ENCODE peak calls at places on chromosomes 6 and 20, in eight cellular contexts. One of them, this sample, is unnamed.

GRCh38 chr6:31952890-31953289 is 5.9 kb downstream of the NELFE start:
- DNase-seq in suprapubic skin: no peak
- DNase-seq in stomach: no peak
- DNase-seq in HepG2: no peak
- DNase-seq in spleen: no peak
- DNase-seq in prostate gland: no peak
- DNase-seq in breast epithelium: no peak
- DNase-seq in H1: no peak
- DNase-seq in this sample: no peak

GRCh38 chr6:155042983-155043382 is 47.9 kb downstream of the TIAM2 start:
- DNase-seq in suprapubic skin: no peak
- DNase-seq in stomach: no peak
- DNase-seq in HepG2: no peak
- DNase-seq in spleen: no peak
- DNase-seq in prostate gland: no peak
- DNase-seq in breast epithelium: no peak
- DNase-seq in H1: no peak
- DNase-seq in this sample: no peak

GRCh38 chr20:46423342-46423741 is 16.9 kb upstream of the ELMO2 start:
- DNase-seq in suprapubic skin: no peak
- DNase-seq in stomach: no peak
- DNase-seq in HepG2: no peak
- DNase-seq in spleen: no peak
- DNase-seq in prostate gland: no peak
- DNase-seq in breast epithelium: no peak
- DNase-seq in H1: no peak
- DNase-seq in this sample: no peak

GRCh38 chr6:44219053-44219814 is 2.5 kb downstream of the MYMX start:
- DNase-seq in suprapubic skin: peak
- DNase-seq in stomach: peak
- DNase-seq in HepG2: peak
- DNase-seq in spleen: peak
- DNase-seq in prostate gland: peak
- DNase-seq in breast epithelium: peak
- DNase-seq in H1: peak
- DNase-seq in this sample: peak

GRCh38 chr6:133553652-133554051 is 312.5 kb downstream of the EYA4 start:
- DNase-seq in suprapubic skin: no peak
- DNase-seq in stomach: peak
- DNase-seq in HepG2: peak
- DNase-seq in spleen: no peak
- DNase-seq in prostate gland: peak
- DNase-seq in breast epithelium: no peak
- DNase-seq in H1: no peak
- DNase-seq in this sample: peak

GRCh38 chr6:47135772-47136171 is 93.6 kb upstream of the ADGRF1 start:
- DNase-seq in suprapubic skin: no peak
- DNase-seq in stomach: no peak
- DNase-seq in HepG2: peak
- DNase-seq in spleen: no peak
- DNase-seq in prostate gland: peak
- DNase-seq in breast epithelium: no peak
- DNase-seq in H1: no peak
- DNase-seq in this sample: no peak

GRCh38 chr6:103000686-103001085 is 1607.2 kb downstream of the GRIK2 start:
- DNase-seq in suprapubic skin: no peak
- DNase-seq in stomach: no peak
- DNase-seq in HepG2: no peak
- DNase-seq in spleen: no peak
- DNase-seq in prostate gland: no peak
- DNase-seq in breast epithelium: no peak
- DNase-seq in H1: no peak
- DNase-seq in this sample: no peak

GRCh38 chr20:64038579-64039292 is 2.8 kb downstream of the C20orf204 start:
- DNase-seq in suprapubic skin: peak
- DNase-seq in stomach: peak
- DNase-seq in HepG2: no peak
- DNase-seq in spleen: peak
- DNase-seq in prostate gland: peak
- DNase-seq in breast epithelium: peak
- DNase-seq in H1: peak
- DNase-seq in this sample: peak

GRCh38 chr20:44054118-44054517 is 132.9 kb downstream of the JPH2 start:
- DNase-seq in suprapubic skin: no peak
- DNase-seq in stomach: peak
- DNase-seq in HepG2: no peak
- DNase-seq in spleen: no peak
- DNase-seq in prostate gland: no peak
- DNase-seq in breast epithelium: no peak
- DNase-seq in H1: peak
- DNase-seq in this sample: no peak

GRCh38 chr6:117919775-117920492 is 12.9 kb downstream of the SLC35F1 start:
- DNase-seq in suprapubic skin: no peak
- DNase-seq in stomach: peak
- DNase-seq in HepG2: no peak
- DNase-seq in spleen: peak
- DNase-seq in prostate gland: peak
- DNase-seq in breast epithelium: no peak
- DNase-seq in H1: peak
- DNase-seq in this sample: no peak

GRCh38 chr6:52577778-52578473 is 1.1 kb upstream of the TRAM2 start:
- DNase-seq in suprapubic skin: no peak
- DNase-seq in stomach: no peak
- DNase-seq in HepG2: no peak
- DNase-seq in spleen: no peak
- DNase-seq in prostate gland: no peak
- DNase-seq in breast epithelium: no peak
- DNase-seq in H1: no peak
- DNase-seq in this sample: no peak

GRCh38 chr6:110517601-110518280 is 41.3 kb upstream of the SLC22A16 start:
- DNase-seq in suprapubic skin: no peak
- DNase-seq in stomach: no peak
- DNase-seq in HepG2: peak
- DNase-seq in spleen: no peak
- DNase-seq in prostate gland: no peak
- DNase-seq in breast epithelium: no peak
- DNase-seq in H1: no peak
- DNase-seq in this sample: no peak

GRCh38 chr6:63410435-63411426 is 90.9 kb upstream of the LGSN start:
- DNase-seq in suprapubic skin: no peak
- DNase-seq in stomach: no peak
- DNase-seq in HepG2: peak
- DNase-seq in spleen: no peak
- DNase-seq in prostate gland: no peak
- DNase-seq in breast epithelium: no peak
- DNase-seq in H1: no peak
- DNase-seq in this sample: no peak

GRCh38 chr6:131222773-131223172 is 87.5 kb downstream of the AKAP7 start:
- DNase-seq in suprapubic skin: no peak
- DNase-seq in stomach: no peak
- DNase-seq in HepG2: no peak
- DNase-seq in spleen: no peak
- DNase-seq in prostate gland: no peak
- DNase-seq in breast epithelium: no peak
- DNase-seq in H1: no peak
- DNase-seq in this sample: no peak

GRCh38 chr6:45812937-45813336 is 202.7 kb downstream of the CLIC5 start:
- DNase-seq in suprapubic skin: no peak
- DNase-seq in stomach: no peak
- DNase-seq in HepG2: no peak
- DNase-seq in spleen: no peak
- DNase-seq in prostate gland: no peak
- DNase-seq in breast epithelium: no peak
- DNase-seq in H1: no peak
- DNase-seq in this sample: no peak

GRCh38 chr6:166104872-166105271 is 62.8 kb downstream of the TBXT start:
- DNase-seq in suprapubic skin: no peak
- DNase-seq in stomach: no peak
- DNase-seq in HepG2: no peak
- DNase-seq in spleen: no peak
- DNase-seq in prostate gland: no peak
- DNase-seq in breast epithelium: no peak
- DNase-seq in H1: no peak
- DNase-seq in this sample: no peak

GRCh38 chr6:146546440-146546839 is 2.8 kb downstream of the RAB32 start:
- DNase-seq in suprapubic skin: no peak
- DNase-seq in stomach: no peak
- DNase-seq in HepG2: peak
- DNase-seq in spleen: no peak
- DNase-seq in prostate gland: no peak
- DNase-seq in breast epithelium: no peak
- DNase-seq in H1: no peak
- DNase-seq in this sample: no peak
- TF ChIP-seq POLR2AphosphoS5 in suprapubic skin: no peak
- TF ChIP-seq POLR2AphosphoS5 in stomach: no peak
- TF ChIP-seq POLR2AphosphoS5 in HepG2: no peak
- TF ChIP-seq POLR2AphosphoS5 in spleen: no peak
- TF ChIP-seq POLR2AphosphoS5 in prostate gland: peak
- TF ChIP-seq POLR2AphosphoS5 in breast epithelium: no peak
- TF ChIP-seq POLR2AphosphoS5 in H1: no peak
- TF ChIP-seq POLR2AphosphoS5 in this sample: peak

DNA sequence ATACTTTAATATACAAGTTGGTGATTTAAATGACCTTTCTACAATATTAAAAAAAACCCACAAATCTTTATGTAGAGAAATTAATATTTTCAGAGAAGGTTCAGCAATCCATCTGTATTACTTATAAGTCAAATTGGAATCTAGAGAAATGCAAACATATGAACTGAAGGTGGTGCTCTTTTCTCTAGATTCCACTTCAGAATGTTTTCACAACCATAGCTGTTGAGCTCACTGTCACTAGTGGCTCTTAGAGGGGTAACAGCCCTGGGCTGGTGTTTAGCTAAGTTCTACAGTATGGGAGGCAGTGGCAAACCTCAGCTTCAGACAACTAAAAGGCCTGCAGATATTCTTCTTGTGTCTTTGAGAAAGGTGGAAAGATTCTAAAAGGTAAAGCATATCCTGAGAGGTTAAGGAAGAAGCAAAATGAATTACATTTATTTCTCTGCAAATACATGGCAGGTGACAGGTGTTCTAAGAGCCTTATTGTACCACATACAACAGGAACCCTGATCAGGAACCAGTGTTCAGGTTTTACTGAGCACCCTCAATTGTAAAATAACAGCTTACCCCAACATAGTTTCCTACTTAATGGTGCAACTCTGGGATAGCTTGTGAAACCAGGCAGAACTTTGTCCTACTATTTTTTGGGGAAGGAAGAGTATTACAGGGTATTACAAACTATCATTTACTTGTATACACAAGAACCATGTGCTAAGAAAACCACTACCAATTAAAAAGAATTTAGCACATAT is 56.6 kb upstream of the SAMHD1 start:
- DNase-seq in suprapubic skin: no peak
- DNase-seq in stomach: no peak
- DNase-seq in HepG2: peak
- DNase-seq in spleen: no peak
- DNase-seq in prostate gland: no peak
- DNase-seq in breast epithelium: no peak
- DNase-seq in H1: no peak
- DNase-seq in this sample: no peak
- TF ChIP-seq CTCF in suprapubic skin: no peak
- TF ChIP-seq CTCF in stomach: no peak
- TF ChIP-seq CTCF in HepG2: no peak
- TF ChIP-seq CTCF in spleen: no peak
- TF ChIP-seq CTCF in prostate gland: no peak
- TF ChIP-seq CTCF in breast epithelium: no peak
- TF ChIP-seq CTCF in H1: no peak
- TF ChIP-seq CTCF in this sample: peak

DNA sequence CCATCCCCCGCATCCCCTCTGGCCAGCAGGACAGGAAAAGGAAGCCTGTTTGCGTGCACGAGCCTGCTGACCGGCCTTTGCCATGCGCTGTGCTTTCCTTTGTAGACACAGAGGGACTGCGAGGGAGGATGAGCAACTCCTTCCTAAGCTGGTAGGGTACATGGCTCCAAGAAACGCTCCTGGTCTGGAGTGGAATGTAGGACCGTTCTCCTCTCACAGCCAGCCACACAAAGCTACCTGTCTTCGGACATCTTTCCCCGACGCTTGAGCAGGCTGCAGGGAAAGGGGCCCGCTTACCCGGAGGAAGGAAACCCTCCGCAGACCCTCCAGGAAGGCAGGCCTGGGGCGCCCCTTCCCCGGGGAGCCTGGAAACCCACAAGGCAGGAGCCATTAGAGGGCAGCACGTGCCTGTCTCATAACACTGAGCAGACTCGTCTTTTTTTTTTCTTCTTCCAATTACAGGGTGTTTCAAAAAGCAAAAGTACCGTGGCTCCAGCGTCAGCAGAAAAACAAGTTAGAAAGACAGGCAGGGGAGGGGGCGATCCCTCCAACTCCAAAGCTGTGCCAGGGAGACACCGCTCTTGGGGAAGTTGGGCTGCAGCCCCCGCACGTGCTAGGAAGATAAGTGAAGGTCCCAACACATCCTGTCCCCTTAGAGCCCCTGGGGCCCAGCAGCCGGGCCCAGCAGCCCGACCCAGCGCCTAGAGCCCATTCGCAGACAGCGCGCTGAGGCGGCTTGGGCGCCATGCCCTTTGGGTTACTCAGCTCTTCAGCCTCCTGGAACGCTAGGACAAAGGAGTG is 136.0 kb downstream of the LY86 start:
- DNase-seq in suprapubic skin: peak
- DNase-seq in stomach: peak
- DNase-seq in HepG2: peak
- DNase-seq in spleen: peak
- DNase-seq in prostate gland: peak
- DNase-seq in breast epithelium: no peak
- DNase-seq in H1: peak
- DNase-seq in this sample: peak
- TF ChIP-seq POLR2A in suprapubic skin: no peak
- TF ChIP-seq POLR2A in stomach: no peak
- TF ChIP-seq POLR2A in HepG2: no peak
- TF ChIP-seq POLR2A in spleen: no peak
- TF ChIP-seq POLR2A in prostate gland: no peak
- TF ChIP-seq POLR2A in breast epithelium: no peak
- TF ChIP-seq POLR2A in H1: no peak
- TF ChIP-seq POLR2A in this sample: peak

GRCh38 chr6:148359228-148359627 is 16.6 kb downstream of the SASH1 start:
- DNase-seq in suprapubic skin: no peak
- DNase-seq in stomach: no peak
- DNase-seq in HepG2: no peak
- DNase-seq in spleen: no peak
- DNase-seq in prostate gland: no peak
- DNase-seq in breast epithelium: no peak
- DNase-seq in H1: no peak
- DNase-seq in this sample: no peak
- TF ChIP-seq POLR2AphosphoS5 in suprapubic skin: no peak
- TF ChIP-seq POLR2AphosphoS5 in stomach: no peak
- TF ChIP-seq POLR2AphosphoS5 in HepG2: no peak
- TF ChIP-seq POLR2AphosphoS5 in spleen: no peak
- TF ChIP-seq POLR2AphosphoS5 in prostate gland: no peak
- TF ChIP-seq POLR2AphosphoS5 in breast epithelium: no peak
- TF ChIP-seq POLR2AphosphoS5 in H1: no peak
- TF ChIP-seq POLR2AphosphoS5 in this sample: no peak

DNA sequence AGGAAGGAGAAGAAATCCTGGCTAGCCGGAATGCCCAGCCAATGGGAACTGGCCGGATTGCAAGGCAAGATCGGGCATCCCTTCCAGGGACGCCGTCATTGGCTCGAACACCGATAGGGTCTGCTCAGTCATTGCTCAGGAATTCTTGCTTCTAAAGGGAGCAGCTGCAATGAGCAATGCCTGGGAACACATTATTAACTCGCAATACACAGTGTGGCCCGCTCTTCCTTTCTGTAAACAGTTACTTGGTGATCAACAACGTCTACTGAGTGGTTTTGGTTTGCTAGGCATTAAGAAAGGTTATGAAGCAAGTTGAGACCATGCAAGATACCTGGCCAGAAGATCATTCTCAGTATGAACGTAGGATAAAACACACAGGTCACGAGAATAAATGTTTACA is 165.4 kb upstream of the CITED2 start:
- DNase-seq in suprapubic skin: peak
- DNase-seq in stomach: peak
- DNase-seq in HepG2: peak
- DNase-seq in spleen: no peak
- DNase-seq in prostate gland: no peak
- DNase-seq in breast epithelium: no peak
- DNase-seq in H1: no peak
- DNase-seq in this sample: peak
- TF ChIP-seq CTCF in suprapubic skin: no peak
- TF ChIP-seq CTCF in stomach: no peak
- TF ChIP-seq CTCF in HepG2: no peak
- TF ChIP-seq CTCF in spleen: no peak
- TF ChIP-seq CTCF in prostate gland: no peak
- TF ChIP-seq CTCF in breast epithelium: no peak
- TF ChIP-seq CTCF in H1: no peak
- TF ChIP-seq CTCF in this sample: no peak